ENCODE peak calls at places on chromosomes 5 and 9, in six cellular contexts. T is bronchial epithelial cell, X is body of pancreas, W is fibroblast of lung, L is stomach, H is cardiac fibroblast. B is an unnamed sample.
A peak's percentile ranks its signal among the peaks of the same experiment; 100 is the strongest.

GRCh38 chr5:43000198-43000840 is 39.8 kb downstream of the ANXA2R start:
- DNase-seq in T (no peak), X (no peak), W (peak; percentile 73), L (no peak), H (no peak), B (peak; percentile 19)

GRCh38 chr9:125323615-125324014 is 62.0 kb downstream of the GAPVD1 start:
- DNase-seq in T (no peak), X (no peak), W (peak; percentile 51), L (no peak), H (no peak), B (no peak)

GRCh38 chr5:19125956-19126713 is 861.9 kb downstream of the CDH18 start:
- DNase-seq in T (peak; percentile 55), X (no peak), W (peak; percentile 2), L (no peak), H (no peak), B (no peak)

GRCh38 chr9:35669331-35670145 is 4.2 kb upstream of the CA9 start:
- DNase-seq in T (peak; percentile 80), X (peak; percentile 88), W (peak; percentile 57), L (peak; percentile 94), H (peak; percentile 22), B (peak; percentile 74)

GRCh38 chr9:132572921-132573320 is 9.5 kb upstream of the BARHL1 start:
- DNase-seq in T (peak; percentile 3), X (no peak), W (peak; percentile 4), L (no peak), H (peak; percentile 26), B (peak; percentile 23)

GRCh38 chr5:93378073-93378472 is 202.9 kb downstream of the NR2F1-AS1 start:
- DNase-seq in T (peak; percentile 88), X (no peak), W (peak; percentile 88), L (no peak), H (peak; percentile 75), B (peak; percentile 89)

GRCh38 chr9:89597711-89598707 is 6.8 kb upstream of the GADD45G start:
- DNase-seq in T (peak; percentile 45), X (peak; percentile 75), W (peak; percentile 39), L (peak; percentile 64), H (peak; percentile 72), B (peak; percentile 60)

GRCh38 chr5:11139471-11139870 is 378.4 kb upstream of the DAP start:
- DNase-seq in T (no peak), X (no peak), W (peak; percentile 67), L (no peak), H (no peak), B (no peak)

GRCh38 chr5:170464280-170465127 is 39.3 kb upstream of the KCNIP1 start:
- DNase-seq in T (no peak), X (no peak), W (no peak), L (no peak), H (no peak), B (no peak)

GRCh38 chr9:74838351-74838750 is 49.4 kb downstream of the TRPM6 start:
- DNase-seq in T (peak; percentile 55), X (no peak), W (no peak), L (no peak), H (no peak), B (no peak)

GRCh38 chr9:127686461-127687393 is 20.1 kb upstream of the CFAP157 start:
- DNase-seq in T (no peak), X (no peak), W (no peak), L (no peak), H (no peak), B (no peak)

GRCh38 chr9:6656901-6657300 is 11.4 kb upstream of the GLDC start:
- DNase-seq in T (no peak), X (no peak), W (no peak), L (no peak), H (no peak), B (no peak)

GRCh38 chr5:133839090-133839489 is 129.3 kb downstream of the C5orf15 start:
- DNase-seq in T (no peak), X (no peak), W (no peak), L (no peak), H (no peak), B (no peak)

GRCh38 chr9:16367605-16368424 is 502.7 kb downstream of the BNC2 start:
- DNase-seq in T (peak; percentile 77), X (no peak), W (peak; percentile 70), L (no peak), H (peak; percentile 63), B (peak; percentile 78)

GRCh38 chr5:180370861-180371641 is 17.9 kb upstream of the GFPT2 start:
- DNase-seq in T (no peak), X (no peak), W (no peak), L (no peak), H (no peak), B (peak; percentile 39)

DNA sequence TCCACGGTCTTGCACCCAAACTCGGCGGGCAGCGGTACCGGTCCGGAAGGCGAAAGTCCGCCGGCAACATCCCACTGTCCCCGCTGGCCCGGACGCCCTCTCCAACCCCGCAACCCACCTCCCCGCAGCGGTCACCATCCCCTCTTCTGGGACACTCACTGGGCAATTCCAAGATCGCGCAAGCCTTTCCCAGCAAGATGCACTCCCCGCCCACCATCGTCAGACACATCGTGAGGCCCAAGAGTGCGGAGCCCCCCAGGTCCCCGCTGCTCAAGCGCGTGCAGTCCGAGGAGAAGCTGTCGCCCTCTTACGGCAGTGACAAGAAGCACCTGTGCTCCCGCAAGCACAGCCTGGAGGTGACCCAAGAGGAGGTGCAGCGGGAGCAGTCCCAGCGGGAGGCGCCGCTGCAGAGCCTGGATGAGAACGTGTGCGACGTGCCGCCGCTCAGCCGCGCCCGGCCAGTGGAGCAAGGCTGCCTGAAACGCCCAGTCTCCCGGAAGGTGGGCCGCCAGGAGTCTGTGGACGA is 33.3 kb downstream of the CD180 start:
- DNase-seq in T (no peak), X (no peak), W (no peak), L (no peak), H (no peak), B (no peak)
- H3K4me3 ChIP-seq in T (no peak overlapping the region), X (no peak overlapping the region), W (no peak overlapping the region), L (no peak overlapping the region), H (no peak overlapping the region), B (no peak overlapping the region)

GRCh38 chr9:33184947-33185346 is 17.8 kb upstream of the B4GALT1 start:
- DNase-seq in T (peak; percentile 69), X (no peak), W (no peak), L (peak; percentile 49), H (peak; percentile 64), B (peak; percentile 41)
- H3K4me3 ChIP-seq in T (no peak overlapping the region), X (no peak overlapping the region), W (no peak overlapping the region), L (no peak overlapping the region), H (no peak overlapping the region), B (no peak overlapping the region)

GRCh38 chr5:177132504-177133118 is 962 bp upstream of the NSD1 start:
- DNase-seq in T (no peak), X (no peak), W (peak; percentile 29), L (no peak), H (no peak), B (peak; percentile 19)
- H3K4me3 ChIP-seq in T (peak overlapping the region; percentile 71), X (no peak overlapping the region), W (no peak overlapping the region), L (peak overlapping the region; percentile 57), H (peak overlapping the region; percentile 26), B (peak overlapping the region; percentile 24)

GRCh38 chr5:135457424-135458071 is 5.4 kb upstream of the TIFAB start:
- DNase-seq in T (peak; percentile 51), X (peak; percentile 62), W (peak; percentile 35), L (peak; percentile 60), H (peak; percentile 59), B (peak; percentile 58)

GRCh38 chr5:135456238-135457099 is 4.3 kb upstream of the TIFAB start:
- DNase-seq in T (peak; percentile 91), X (no peak), W (peak; percentile 92), L (peak; percentile 49), H (peak; percentile 89), B (peak; percentile 84)

GRCh38 chr5:135458356-135458755 is 6.2 kb upstream of the TIFAB start:
- DNase-seq in T (no peak), X (no peak), W (no peak), L (no peak), H (no peak), B (no peak)

GRCh38 chr5:135460246-135461033 is 8.3 kb upstream of the TIFAB start:
- DNase-seq in T (no peak), X (no peak), W (no peak), L (no peak), H (no peak), B (no peak)

GRCh38 chr5:135458921-135459331 is 6.8 kb upstream of the TIFAB start:
- DNase-seq in T (peak; percentile 52), X (no peak), W (peak; percentile 58), L (peak; percentile 93), H (peak; percentile 46), B (peak; percentile 38)
- H3K4me3 ChIP-seq in T (no peak overlapping the region), X (no peak overlapping the region), W (no peak overlapping the region), L (no peak overlapping the region), H (no peak overlapping the region), B (no peak overlapping the region)

B was measured in fibroblast of mammary gland.